ENCODE peak calls at places on chromosomes 6 and 20, in four cellular contexts. W, P, I and Q are unnamed samples.

GRCh38 chr6:167093922-167094432 is 28.9 kb upstream of the CCR6 start:
- DNase-seq in I (peak; percentile 6), W (no peak), P (no peak), Q (no peak)

GRCh38 chr6:170111816-170112582 is 178.9 kb downstream of the DLL1 start:
- DNase-seq in I (no peak), P (no peak), W (no peak), Q (no peak)

GRCh38 chr20:855466-856360 is 22.2 kb downstream of the FAM110A start:
- DNase-seq in W (no peak), P (no peak), I (no peak), Q (no peak)

GRCh38 chr20:2879148-2879547 is 5.9 kb downstream of the PTPRA start:
- DNase-seq in I (peak; percentile 79), P (no peak), W (no peak), Q (no peak)

GRCh38 chr6:24313477-24314141 is 44.2 kb downstream of the DCDC2 start:
- DNase-seq in P (no peak), I (peak; percentile 86), W (no peak), Q (peak; percentile 61)

GRCh38 chr6:134954272-134954990 is 4.5 kb upstream of the ALDH8A1 start:
- DNase-seq in P (no peak), W (no peak), I (no peak), Q (no peak)

GRCh38 chr6:162468326-162468725 is 259.2 kb downstream of the PRKN start:
- DNase-seq in P (no peak), W (no peak), I (peak; percentile 55), Q (no peak)

GRCh38 chr20:13821876-13822275 is 37.0 kb downstream of the NDUFAF5 start:
- DNase-seq in P (no peak), W (no peak), I (peak; percentile 34), Q (no peak)

GRCh38 chr6:79466222-79466834 is 70.9 kb downstream of the LCA5 start:
- DNase-seq in W (no peak), P (peak; percentile 14), I (peak; percentile 59), Q (no peak)

GRCh38 chr6:124193132-124193531 is 389.5 kb downstream of the NKAIN2 start:
- DNase-seq in P (no peak), I (no peak), W (no peak), Q (no peak)

GRCh38 chr6:154491567-154492470 is 18.7 kb downstream of the CNKSR3 start:
- DNase-seq in P (no peak), I (no peak), W (no peak), Q (peak; percentile 22)

GRCh38 chr6:52399511-52400315 is 20.4 kb upstream of the EFHC1 start:
- DNase-seq in P (peak; percentile 65), W (no peak), I (peak; percentile 77), Q (peak; percentile 59)

GRCh38 chr20:49590163-49591017 is 22.5 kb upstream of the PTGIS start:
- DNase-seq in I (no peak), W (no peak), P (no peak), Q (no peak)

GRCh38 chr20:36881888-36882287 is 6.0 kb downstream of the TLDC2 start:
- DNase-seq in P (no peak), I (no peak), W (no peak), Q (no peak)

GRCh38 chr6:14396392-14396791 is 278.8 kb downstream of the CD83 start:
- DNase-seq in I (no peak), P (no peak), W (no peak), Q (no peak)